ENCODE peak calls at places on chromosome 6, in six cellular contexts. P is A673, D is cardiac fibroblast, J is hepatocyte, N is mammary epithelial cell, O is bronchial epithelial cell. R is an unnamed sample.

GRCh38 chr6:14807130-14807529 is 438.7 kb upstream of the JARID2 start:
- DNase-seq in P (no peak), D (no peak), J (peak; percentile 24), N (no peak), O (no peak), R (no peak)

GRCh38 chr6:34457747-34458462 is 8.0 kb upstream of the PACSIN1 start:
- DNase-seq in P (peak; percentile 41), D (no peak), J (no peak), N (no peak), O (no peak), R (no peak)

GRCh38 chr6:25899123-25899522 is 25.1 kb upstream of the SLC17A3 start:
- DNase-seq in P (no peak), D (peak; percentile 4), J (peak; percentile 20), N (no peak), O (peak; percentile 27), R (no peak)

GRCh38 chr6:68615965-68616364 is 19.1 kb upstream of the ADGRB3 start:
- DNase-seq in P (no peak), D (no peak), J (no peak), N (no peak), O (no peak), R (no peak)

GRCh38 chr6:121838842-121839241 is 403.4 kb downstream of the GJA1 start:
- DNase-seq in P (no peak), D (peak; percentile 73), J (peak; percentile 35), N (peak; percentile 96), O (peak; percentile 89), R (peak; percentile 3)

GRCh38 chr6:69846770-69847506 is 19.4 kb upstream of the COL19A1 start:
- DNase-seq in P (no peak), D (peak; percentile 29), J (no peak), N (no peak), O (no peak), R (no peak)

GRCh38 chr6:110543106-110543505 is 66.7 kb upstream of the SLC22A16 start:
- DNase-seq in P (no peak), D (no peak), J (no peak), N (peak; percentile 65), O (peak; percentile 69), R (no peak)

GRCh38 chr6:70108230-70108629 is 194.7 kb downstream of the COL9A1 start:
- DNase-seq in P (peak; percentile 72), D (peak; percentile 72), J (peak; percentile 49), N (peak; percentile 8), O (peak; percentile 36), R (peak; percentile 52)

GRCh38 chr6:10963113-10963512 is 76.3 kb downstream of the SYCP2L start:
- DNase-seq in P (no peak), D (no peak), J (no peak), N (no peak), O (no peak), R (no peak)

GRCh38 chr6:34176261-34177031 is 30.6 kb upstream of the GRM4 start:
- DNase-seq in P (no peak), D (no peak), J (no peak), N (no peak), O (no peak), R (no peak)

GRCh38 chr6:169838291-169839028 is 87.0 kb downstream of the ERMARD start:
- DNase-seq in P (no peak), D (no peak), J (no peak), N (no peak), O (no peak), R (no peak)

GRCh38 chr6:35044145-35044745 is 96.9 kb downstream of the TCP11 start:
- DNase-seq in P (peak; percentile 96), D (peak; percentile 75), J (no peak), N (peak; percentile 37), O (peak; percentile 64), R (no peak)

GRCh38 chr6:26439151-26439550 is 1.2 kb upstream of the BTN3A3 start:
- DNase-seq in P (no peak), D (no peak), J (no peak), N (peak; percentile 74), O (peak; percentile 90), R (no peak)

GRCh38 chr6:25922301-25922700 is 8.2 kb downstream of the SLC17A2 start:
- DNase-seq in P (no peak), D (peak; percentile 38), J (no peak), N (no peak), O (no peak), R (no peak)

GRCh38 chr6:29791786-29792122 is 35.9 kb upstream of the HLA-G start:
- DNase-seq in P (no peak), D (no peak), J (no peak), N (peak; percentile 63), O (no peak), R (no peak)

GRCh38 chr6:291148-291696 is 1.1 kb upstream of the DUSP22 start:
- DNase-seq in P (no peak), D (peak; percentile 51), J (peak; percentile 57), N (peak; percentile 30), O (peak; percentile 81), R (peak; percentile 76)

GRCh38 chr6:139941826-139942225 is 567.4 kb upstream of the CITED2 start:
- DNase-seq in P (no peak), D (no peak), J (no peak), N (no peak), O (no peak), R (no peak)

GRCh38 chr6:72890671-72891070 is 268.8 kb downstream of the KCNQ5 start:
- DNase-seq in P (peak; percentile 37), D (peak; percentile 39), J (no peak), N (no peak), O (no peak), R (no peak)

GRCh38 chr6:54992789-54993188 is 146.2 kb downstream of the FAM83B start:
- DNase-seq in P (peak; percentile 17), D (peak; percentile 25), J (no peak), N (no peak), O (peak; percentile 41), R (peak; percentile 48)

GRCh38 chr6:111478749-111479148 is 4.3 kb downstream of the REV3L start:
- DNase-seq in P (peak; percentile 88), D (peak; percentile 79), J (peak; percentile 40), N (peak; percentile 60), O (peak; percentile 68), R (peak; percentile 60)

GRCh38 chr6:41939091-41939847 is 2.3 kb downstream of the CCND3 start:
- DNase-seq in P (no peak), D (peak; percentile 45), J (peak; percentile 63), N (no peak), O (no peak), R (no peak)

GRCh38 chr6:20708367-20709124 is 174.3 kb downstream of the CDKAL1 start:
- DNase-seq in P (no peak), D (no peak), J (no peak), N (peak; percentile 50), O (peak; percentile 71), R (peak; percentile 80)

GRCh38 chr6:136609878-136610706 is 59.9 kb upstream of the MAP7 start:
- DNase-seq in P (peak; percentile 97), D (peak; percentile 99), J (peak; percentile 69), N (peak; percentile 99), O (peak; percentile 100), R (no peak)

GRCh38 chr6:86913795-86914194 is 23.5 kb upstream of the HTR1E start:
- DNase-seq in P (peak; percentile 4), D (no peak), J (no peak), N (peak; percentile 1), O (no peak), R (no peak)

GRCh38 chr6:40098774-40099173 is 164.5 kb upstream of the MOCS1 start:
- DNase-seq in P (no peak), D (no peak), J (no peak), N (no peak), O (no peak), R (no peak)

GRCh38 chr6:170068496-170068895 is 222.4 kb downstream of the DLL1 start:
- DNase-seq in P (no peak), D (no peak), J (no peak), N (no peak), O (no peak), R (no peak)

DNA sequence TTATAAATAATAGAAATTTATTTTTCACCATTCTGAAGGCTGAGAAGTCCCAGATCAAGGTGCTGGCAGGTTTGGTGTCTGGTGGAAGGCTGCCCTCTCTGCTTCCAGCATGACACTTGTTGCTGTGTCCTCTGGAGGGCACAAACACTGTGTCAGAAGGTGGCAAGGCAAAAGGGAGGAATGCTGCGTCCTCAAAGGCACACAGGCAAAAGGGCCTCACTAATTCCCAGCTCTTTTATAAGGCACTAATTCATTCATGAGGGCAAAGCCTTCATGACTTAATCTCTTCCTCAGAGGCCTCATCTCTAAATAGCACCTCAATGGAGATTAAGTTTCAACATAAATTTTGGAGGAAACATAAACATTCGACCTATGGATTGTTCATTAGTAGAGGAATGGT is 209.5 kb upstream of the SMLR1 start:
- DNase-seq in P (peak; percentile 40), D (no peak), J (no peak), N (no peak), O (no peak), R (no peak)
- TF ChIP-seq CTCF in P (no peak), D (no peak), J (no peak), N (no peak), O (no peak), R (no peak)

GRCh38 chr6:74133073-74133472 is 437.1 kb downstream of the CD109 start:
- DNase-seq in P (no peak), D (no peak), J (no peak), N (no peak), O (no peak), R (no peak)

DNA sequence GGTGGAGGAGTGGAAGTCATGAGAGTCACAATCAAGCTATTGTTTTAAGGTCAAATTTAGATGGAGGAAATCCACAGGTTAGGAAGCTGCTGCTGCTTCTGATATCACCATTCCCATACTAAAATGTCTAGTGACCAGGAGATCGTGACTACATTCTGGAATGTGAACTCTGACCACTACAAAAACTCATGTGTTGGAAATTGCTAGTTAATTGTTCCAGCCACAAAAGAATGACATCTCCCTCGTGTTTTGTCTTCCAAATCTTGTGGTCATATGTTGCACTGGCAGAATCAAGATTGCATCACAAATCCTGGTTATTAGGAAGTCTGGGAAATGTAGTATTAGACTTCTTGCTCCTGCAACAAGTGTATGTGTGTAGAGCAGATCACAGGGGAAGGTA is 441.9 kb downstream of the CD109 start:
- DNase-seq in P (peak; percentile 44), D (peak; percentile 67), J (peak; percentile 16), N (peak; percentile 23), O (peak; percentile 16), R (no peak)
- H3K4me3 ChIP-seq in P (no peak overlapping the region), D (no peak overlapping the region), J (no peak overlapping the region), N (no peak overlapping the region), O (no peak overlapping the region), R (no peak overlapping the region)

GRCh38 chr6:85679445-85680123 is 36.9 kb upstream of the SYNCRIP start:
- DNase-seq in P (no peak), D (peak; percentile 28), J (no peak), N (no peak), O (no peak), R (peak; percentile 40)

GRCh38 chr6:85677243-85677956 is 34.7 kb upstream of the SYNCRIP start:
- DNase-seq in P (no peak), D (peak; percentile 51), J (peak; percentile 27), N (no peak), O (no peak), R (peak; percentile 25)

GRCh38 chr6:85678000-85678601 is 35.4 kb upstream of the SYNCRIP start:
- DNase-seq in P (no peak), D (no peak), J (no peak), N (no peak), O (no peak), R (no peak)

GRCh38 chr6:85680388-85680787 is 37.7 kb upstream of the SYNCRIP start:
- DNase-seq in P (no peak), D (no peak), J (no peak), N (no peak), O (no peak), R (peak; percentile 31)

GRCh38 chr6:85678602-85679444 is 36.1 kb upstream of the SYNCRIP start:
- DNase-seq in P (peak; percentile 99), D (peak; percentile 99), J (peak; percentile 99), N (peak; percentile 99), O (peak; percentile 95), R (peak; percentile 100)
- TF ChIP-seq CTCF in P (no peak), D (no peak), J (no peak), N (no peak), O (no peak), R (no peak)

GRCh38 chr6:141562181-141562800 is 570.4 kb upstream of the GJE1 start:
- DNase-seq in P (no peak), D (no peak), J (peak; percentile 8), N (no peak), O (no peak), R (peak; percentile 9)
- H3K4me3 ChIP-seq in P (peak overlapping the region; percentile 6), D (peak overlapping the region; percentile 5), J (no peak overlapping the region), N (no peak overlapping the region), O (no peak overlapping the region), R (peak overlapping the region; percentile 39)

R was measured in GM12865.